ENCODE peak calls at places on chromosomes 13 and 19, in four cellular contexts. W, M, Q and E are unnamed samples.

GRCh38 chr13:73056054-73056962 is 2.5 kb upstream of the KLF5 start:
- DNase-seq in W (peak; percentile 8), M (no peak), Q (peak; percentile 89), E (no peak)

GRCh38 chr19:55098716-55099556 is 18.5 kb downstream of the PPP1R12C start:
- DNase-seq in W (no peak), M (no peak), Q (no peak), E (no peak)

GRCh38 chr19:41862445-41862986 is 2.5 kb downstream of the RPS19 start:
- DNase-seq in W (no peak), M (no peak), Q (no peak), E (no peak)

GRCh38 chr19:5967994-5968430 is 9.9 kb downstream of the RANBP3 start:
- DNase-seq in W (peak; percentile 79), M (peak; percentile 39), Q (peak; percentile 81), E (peak; percentile 74)

GRCh38 chr19:48603001-48603400 is 3.5 kb upstream of the SPACA4 start:
- DNase-seq in W (no peak), M (no peak), Q (no peak), E (no peak)

GRCh38 chr19:55391702-55392615 is 6.2 kb downstream of the RPL28 start:
- DNase-seq in W (no peak), M (no peak), Q (peak; percentile 46), E (no peak)

GRCh38 chr13:39268398-39268797 is 230.1 kb downstream of the NHLRC3 start:
- DNase-seq in W (no peak), M (no peak), Q (no peak), E (no peak)

GRCh38 chr19:29745253-29745652 is 30.2 kb upstream of the C19orf12 start:
- DNase-seq in W (peak; percentile 48), M (no peak), Q (no peak), E (no peak)

GRCh38 chr13:45713721-45714120 is 11.6 kb downstream of the CBY2 start:
- DNase-seq in W (no peak), M (no peak), Q (no peak), E (no peak)

GRCh38 chr13:74695021-74695800 is 561.0 kb upstream of the KLF12 start:
- DNase-seq in W (no peak), M (no peak), Q (no peak), E (no peak)

GRCh38 chr13:113017506-113018215 is 48.6 kb downstream of the MCF2L start:
- DNase-seq in W (no peak), M (no peak), Q (no peak), E (peak; percentile 10)

GRCh38 chr13:99379856-99380255 is 72.7 kb upstream of the GPR183 start:
- DNase-seq in W (no peak), M (no peak), Q (no peak), E (no peak)

GRCh38 chr19:34375598-34375997 is 10.6 kb downstream of the GPI start:
- DNase-seq in W (no peak), M (no peak), Q (no peak), E (no peak)

GRCh38 chr19:55766466-55766865 is 2.5 kb upstream of the RFPL4AL1 start:
- DNase-seq in W (no peak), M (no peak), Q (no peak), E (no peak)

GRCh38 chr13:111845621-111846351 is 221.2 kb upstream of the SOX1 start:
- DNase-seq in W (no peak), M (no peak), Q (no peak), E (no peak)

GRCh38 chr13:37657134-37657533 is 58.6 kb upstream of the POSTN start:
- DNase-seq in W (no peak), M (no peak), Q (peak; percentile 85), E (no peak)

GRCh38 chr13:112876305-112877000 is 92.6 kb upstream of the MCF2L start:
- DNase-seq in W (no peak), M (no peak), Q (no peak), E (no peak)

GRCh38 chr19:23795462-23795861 is 36.8 kb upstream of the ZNF681 start:
- DNase-seq in W (no peak), M (no peak), Q (no peak), E (no peak)

GRCh38 chr19:46924874-46925547 is 64.2 kb downstream of the ARHGAP35 start:
- DNase-seq in W (no peak), M (no peak), Q (peak; percentile 94), E (no peak)

GRCh38 chr19:51761696-51762095 is 716 bp downstream of the FPR2 start:
- DNase-seq in W (no peak), M (no peak), Q (no peak), E (no peak)

GRCh38 chr13:51292000-51292550 is 47.4 kb upstream of the SERPINE3 start:
- DNase-seq in W (no peak), M (no peak), Q (peak; percentile 57), E (no peak)

GRCh38 chr19:47240996-47241918 is 10.3 kb upstream of the BBC3 start:
- DNase-seq in W (peak; percentile 74), M (no peak), Q (peak; percentile 78), E (peak; percentile 45)

GRCh38 chr19:49425922-49426592 is 869 bp downstream of the GFY start:
- DNase-seq in W (peak; percentile 81), M (no peak), Q (peak; percentile 37), E (no peak)

GRCh38 chr19:53908106-53908932 is 759 bp upstream of the CACNG7 start:
- DNase-seq in W (peak; percentile 88), M (no peak), Q (peak; percentile 58), E (peak; percentile 24)

GRCh38 chr19:49362048-49362925 is at the start of gene TEAD2:
- DNase-seq in W (peak; percentile 90), M (peak; percentile 34), Q (peak; percentile 63), E (peak; percentile 90)

GRCh38 chr13:108561152-108561551 is 68.3 kb upstream of the MYO16 start:
- DNase-seq in W (no peak), M (no peak), Q (no peak), E (no peak)

GRCh38 chr19:48290923-48291700 is 21.2 kb downstream of the ZNF114 start:
- DNase-seq in W (peak; percentile 88), M (peak; percentile 38), Q (peak; percentile 78), E (peak; percentile 83)

GRCh38 chr13:39998166-39998565 is 342.7 kb downstream of the COG6 start:
- DNase-seq in W (peak; percentile 8), M (no peak), Q (no peak), E (no peak)

GRCh38 chr13:59687028-59687427 is 476.7 kb downstream of the DIAPH3 start:
- DNase-seq in W (no peak), M (no peak), Q (no peak), E (no peak)

GRCh38 chr13:105915451-105915850 is 620.0 kb downstream of the EFNB2 start:
- DNase-seq in W (no peak), M (no peak), Q (no peak), E (no peak)

GRCh38 chr19:7869910-7870511 is 4.2 kb downstream of the PRR36 start:
- DNase-seq in W (peak; percentile 81), M (no peak), Q (peak; percentile 87), E (peak; percentile 29)

GRCh38 chr19:44807162-44807561 is 1.7 kb upstream of the BCAM start:
- DNase-seq in W (no peak), M (no peak), Q (peak; percentile 80), E (no peak)

GRCh38 chr13:33213024-33213795 is 72.3 kb downstream of the STARD13 start:
- DNase-seq in W (peak; percentile 53), M (no peak), Q (no peak), E (no peak)

GRCh38 chr13:43905435-43906031 is 25.8 kb downstream of the LACC1 start:
- DNase-seq in W (peak; percentile 80), M (no peak), Q (peak; percentile 80), E (no peak)

GRCh38 chr19:15779756-15780476 is 7.5 kb upstream of the OR10H5 start:
- DNase-seq in W (no peak), M (no peak), Q (peak; percentile 9), E (peak; percentile 76)

GRCh38 chr19:6103217-6103644 is 7.1 kb downstream of the RFX2 start:
- DNase-seq in W (no peak), M (no peak), Q (peak; percentile 85), E (peak; percentile 61)

GRCh38 chr19:53034948-53035675 is 9.4 kb upstream of the ERVV-2 start:
- DNase-seq in W (no peak), M (no peak), Q (no peak), E (no peak)

GRCh38 chr13:34044041-34044440 is 226.1 kb downstream of the RFC3 start:
- DNase-seq in W (no peak), M (no peak), Q (peak; percentile 14), E (no peak)

GRCh38 chr13:27362064-27362751 is 62.2 kb upstream of the GTF3A start:
- DNase-seq in W (peak; percentile 95), M (peak; percentile 46), Q (peak; percentile 88), E (peak; percentile 88)

GRCh38 chr13:27359203-27359821 is 65.1 kb upstream of the GTF3A start:
- DNase-seq in W (peak; percentile 76), M (peak; percentile 10), Q (peak; percentile 75), E (peak; percentile 67)

GRCh38 chr13:27360562-27360961 is 63.9 kb upstream of the GTF3A start:
- DNase-seq in W (no peak), M (no peak), Q (peak; percentile 84), E (no peak)

GRCh38 chr13:27355894-27356293 is 68.5 kb upstream of the GTF3A start:
- DNase-seq in W (peak; percentile 79), M (no peak), Q (no peak), E (no peak)

GRCh38 chr13:27358420-27358819 is 66.0 kb upstream of the GTF3A start:
- DNase-seq in W (no peak), M (no peak), Q (no peak), E (no peak)
- H3K4me1 ChIP-seq in W (peaks cover 13% of the 10 kb centered on the region), M (peaks cover 8% of the 10 kb centered on the region), Q (peaks cover 10% of the 10 kb centered on the region), E (peaks cover 18% of the 10 kb centered on the region)

GRCh38 chr13:31105020-31105800 is 56.5 kb downstream of the HSPH1 start:
- DNase-seq in W (no peak), M (no peak), Q (no peak), E (no peak)
- TF ChIP-seq CTCF in W (peak; percentile 16), M (no peak), Q (no peak), E (no peak)

DNA sequence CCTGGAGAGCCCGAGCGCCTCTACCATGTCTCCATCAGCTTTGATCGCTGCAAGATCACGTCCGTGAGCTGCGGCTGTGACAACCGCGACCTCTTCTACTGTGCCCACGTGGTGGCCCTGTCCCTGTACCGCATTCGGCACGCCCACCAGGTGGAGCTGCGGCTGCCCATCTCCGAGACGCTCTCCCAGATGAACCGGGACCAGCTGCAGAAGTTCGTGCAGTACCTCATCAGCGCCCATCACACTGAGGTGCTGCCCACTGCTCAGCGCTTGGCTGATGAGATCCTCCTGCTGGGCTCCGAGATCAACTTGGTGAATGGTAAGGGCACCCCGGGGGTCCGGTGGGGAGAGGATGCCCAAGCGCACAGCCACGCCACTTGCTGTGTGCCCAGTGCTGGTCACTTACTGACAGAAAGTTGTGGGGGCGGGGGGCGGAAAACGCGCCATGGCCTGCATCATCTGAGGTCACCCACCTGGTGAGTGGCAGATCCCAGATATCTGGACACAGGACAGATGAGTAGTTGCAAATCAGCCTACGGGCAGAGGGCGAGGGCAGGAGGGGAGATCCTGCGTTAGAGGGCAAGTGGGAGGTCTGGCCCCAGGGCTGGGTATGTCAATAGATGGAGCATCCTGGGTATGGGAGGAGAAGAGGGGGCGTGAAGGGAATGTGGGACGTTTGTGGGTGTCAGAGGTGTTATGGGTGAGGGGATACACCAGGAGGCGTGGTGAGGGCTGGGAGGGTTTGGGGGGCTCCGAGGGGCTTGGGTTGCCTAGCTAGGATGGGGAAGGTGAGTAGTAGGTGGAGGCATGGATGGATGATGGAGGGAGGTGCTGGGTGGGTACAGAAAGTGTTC is 9.8 kb downstream of the ZSWIM4 start:
- DNase-seq in W (peak; percentile 76), M (no peak), Q (no peak), E (peak; percentile 61)
- H3K4me1 ChIP-seq in W (no peaks in the 10 kb centered on the region), M (no peaks in the 10 kb centered on the region), Q (peaks cover 5% of the 10 kb centered on the region), E (no peaks in the 10 kb centered on the region)

GRCh38 chr13:47794963-47795362 is 206.1 kb downstream of the SUCLA2 start:
- DNase-seq in W (no peak), M (no peak), Q (peak; percentile 29), E (no peak)
- TF ChIP-seq CTCF in W (peak; percentile 50), M (no peak), Q (peak; percentile 61), E (peak; percentile 14)